ENCODE peak calls at places on chromosomes 2 and 18, in seven cellular contexts. D is A549, B is HFFc6, K is Calu3, A is lung, I is osteocyte, O is nephron progenitor cell. Y is an unnamed sample.
A peak's percentile ranks its signal among the peaks of the same experiment; 100 is the strongest.

GRCh38 chr2:182447843-182448242 is 21.0 kb upstream of the PDE1A start:
- DNase-seq in O (no peak), I (no peak), K (no peak), A (no peak), B (peak; percentile 71), D (no peak), Y (no peak)

GRCh38 chr18:74597662-74598349 is at the start of gene ZNF407:
- DNase-seq in B (peak; percentile 87), D (peak; percentile 92), I (peak; percentile 94), O (peak; percentile 89), A (peak; percentile 92), K (peak; percentile 91), Y (peak; percentile 82)

GRCh38 chr18:13611058-13611615 is 115.2 kb downstream of the FAM210A start:
- DNase-seq in B (peak; percentile 55), O (no peak), A (no peak), I (peak; percentile 53), D (no peak), K (no peak), Y (no peak)

GRCh38 chr18:23237524-23238151 is 102.4 kb downstream of the CABLES1 start:
- DNase-seq in B (no peak), O (no peak), A (peak; percentile 59), K (no peak), I (no peak), D (no peak), Y (no peak)

GRCh38 chr2:28565720-28566295 is 69.9 kb downstream of the PLB1 start:
- DNase-seq in I (no peak), A (no peak), K (no peak), O (no peak), B (no peak), D (no peak), Y (no peak)

GRCh38 chr2:100757621-100758394 is 62.1 kb upstream of the NPAS2 start:
- DNase-seq in A (no peak), B (peak; percentile 93), O (no peak), I (no peak), K (no peak), D (peak; percentile 72), Y (no peak)

GRCh38 chr18:10519999-10520935 is 5.6 kb upstream of the NAPG start:
- DNase-seq in D (peak; percentile 78), A (peak; percentile 86), K (peak; percentile 74), B (peak; percentile 90), I (peak; percentile 92), O (peak; percentile 77), Y (peak; percentile 57)

GRCh38 chr2:134146620-134147019 is 107.3 kb upstream of the MGAT5 start:
- DNase-seq in A (no peak), K (peak; percentile 77), O (no peak), B (peak; percentile 58), D (no peak), I (no peak), Y (no peak)

GRCh38 chr2:241720560-241720959 is 13.9 kb upstream of the D2HGDH start:
- DNase-seq in I (no peak), D (no peak), K (no peak), O (no peak), A (no peak), B (no peak), Y (no peak)

GRCh38 chr2:66441651-66442365 is 6.9 kb downstream of the MEIS1 start:
- DNase-seq in A (no peak), D (no peak), B (no peak), O (peak; percentile 16), I (no peak), K (no peak), Y (no peak)

GRCh38 chr18:55355220-55355619 is 232.8 kb downstream of the TCF4 start:
- DNase-seq in I (no peak), K (no peak), A (no peak), D (no peak), O (no peak), B (no peak), Y (no peak)

GRCh38 chr2:199356412-199356811 is 101.3 kb downstream of the SATB2 start:
- DNase-seq in A (no peak), O (no peak), I (no peak), D (no peak), B (no peak), K (no peak), Y (no peak)

GRCh38 chr18:58605027-58606020 is 23.6 kb downstream of the ALPK2 start:
- DNase-seq in A (no peak), B (peak; percentile 62), I (no peak), K (peak; percentile 71), O (no peak), D (peak; percentile 75), Y (no peak)

GRCh38 chr2:85785871-85786270 is 32.1 kb downstream of the ATOH8 start:
- DNase-seq in K (no peak), B (no peak), A (no peak), O (no peak), D (no peak), I (no peak), Y (no peak)

GRCh38 chr2:120220756-120221155 is 2.4 kb downstream of the TMEM185B start:
- DNase-seq in A (no peak), B (no peak), I (no peak), O (no peak), D (no peak), K (no peak), Y (no peak)

GRCh38 chr2:205651719-205652118 is 30.6 kb upstream of the NRP2 start:
- DNase-seq in O (no peak), I (no peak), B (no peak), K (no peak), D (no peak), A (no peak), Y (no peak)

GRCh38 chr2:203706403-203706802 is at the start of gene CD28:
- DNase-seq in I (no peak), O (no peak), B (no peak), D (no peak), A (no peak), K (no peak), Y (no peak)

GRCh38 chr2:179262077-179262660 is 2.5 kb downstream of the SESTD1 start:
- DNase-seq in D (no peak), I (no peak), A (no peak), B (no peak), O (no peak), K (no peak), Y (no peak)

GRCh38 chr2:144520718-144521487 is 984 bp upstream of the ZEB2 start:
- DNase-seq in K (no peak), I (no peak), B (peak; percentile 76), D (no peak), A (no peak), O (no peak), Y (no peak)

DNA sequence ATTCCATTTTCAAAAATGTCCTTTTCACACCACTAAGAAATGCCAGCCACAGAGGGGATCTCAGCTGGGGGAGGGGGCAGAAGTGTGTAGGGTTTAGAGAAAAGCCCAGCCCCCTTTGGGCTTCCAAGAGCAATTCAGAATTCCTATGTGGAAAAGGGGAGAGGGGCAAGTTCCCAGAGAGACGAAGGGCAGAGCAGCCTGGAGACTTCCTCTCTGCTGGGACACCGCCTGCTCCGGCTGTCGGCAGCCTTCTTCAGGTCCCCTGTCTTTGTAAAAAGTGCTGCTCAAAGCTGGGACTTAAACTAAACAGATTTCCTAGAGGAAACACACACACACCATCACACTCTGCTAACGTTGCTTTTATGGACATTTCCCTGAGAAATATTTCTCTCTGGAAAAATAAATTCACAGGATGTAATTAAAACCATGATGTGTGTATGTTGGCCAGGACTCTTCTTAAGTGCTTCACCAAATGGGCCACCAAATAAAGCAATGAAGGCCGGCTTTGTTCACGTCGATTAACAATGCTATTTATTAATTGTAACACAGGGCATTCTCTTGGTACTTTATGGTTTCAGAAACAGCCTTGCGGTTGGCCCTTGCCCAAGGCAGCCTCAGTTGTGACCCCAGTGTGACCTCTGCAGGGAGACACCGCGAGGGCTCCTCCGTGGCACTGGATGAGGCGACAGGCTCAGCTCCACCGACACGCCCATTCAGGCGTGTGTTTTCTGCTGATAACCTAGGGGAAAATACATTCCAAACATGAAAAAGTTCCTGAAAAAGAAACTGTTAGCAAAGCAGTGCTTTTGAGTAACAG is 5.6 kb upstream of the ASB1 start:
- DNase-seq in B (no peak), I (no peak), A (no peak), D (no peak), K (peak; percentile 32), O (peak; percentile 36), Y (no peak)
- TF ChIP-seq CTCF in B (no peak), I (no peak), A (no peak), D (no peak), K (no peak), O (no peak), Y (no peak)

DNA sequence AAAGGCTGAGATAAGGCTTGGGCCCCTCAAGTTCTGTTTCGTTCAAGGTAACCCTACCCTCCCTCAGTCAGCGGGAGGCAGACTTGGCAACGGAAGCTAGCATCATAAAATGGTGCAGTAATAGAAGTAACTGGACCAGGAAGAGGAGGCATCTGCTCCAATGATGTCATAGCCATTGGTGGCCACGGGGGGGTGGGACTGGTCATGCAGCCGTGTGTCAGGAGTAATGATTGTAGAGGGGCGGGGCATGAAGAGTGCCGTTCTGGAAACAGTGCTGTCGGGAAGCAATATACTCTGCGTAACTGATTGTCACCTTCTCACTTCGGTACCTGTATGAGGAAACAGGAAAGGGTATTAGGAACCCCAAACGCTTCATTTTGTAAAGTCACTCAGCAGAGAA is 6.9 kb upstream of the POLR2D start:
- DNase-seq in D (peak; percentile 52), I (no peak), B (no peak), K (no peak), A (no peak), O (peak; percentile 20), Y (no peak)
- TF ChIP-seq CTCF in D (no peak), I (no peak), B (peak; percentile 54), K (no peak), A (no peak), O (no peak), Y (no peak)

DNA sequence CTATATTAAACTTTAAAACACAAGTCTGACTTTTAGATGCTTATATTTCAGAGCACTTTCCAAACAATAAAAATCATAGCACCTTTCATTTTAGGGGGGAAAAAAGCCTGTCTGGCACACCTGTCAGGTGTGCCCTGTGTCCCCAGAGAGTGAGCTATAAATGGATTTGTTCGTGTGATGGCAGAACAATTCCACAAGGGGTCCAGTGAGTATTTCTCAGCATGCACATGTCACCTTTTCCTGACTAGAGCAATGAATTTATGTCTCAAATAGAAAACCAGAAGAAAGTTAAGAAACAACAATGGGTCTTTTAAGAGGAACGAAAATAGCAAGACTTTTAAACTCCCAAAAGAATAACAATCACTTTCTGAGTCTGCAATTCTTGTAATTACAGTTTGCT is 55.9 kb downstream of the ACVR1C start:
- DNase-seq in I (no peak), B (no peak), A (no peak), D (peak; percentile 36), K (peak; percentile 20), O (no peak), Y (no peak)
- TF ChIP-seq CTCF in I (peak; percentile 33), B (peak; percentile 53), A (no peak), D (peak; percentile 8), K (peak; percentile 50), O (peak; percentile 31), Y (peak; percentile 56)

GRCh38 chr2:219434468-219434717 is 250 bp upstream of the SPEG start:
- DNase-seq in A (no peak), D (no peak), K (no peak), O (no peak), I (no peak), B (no peak), Y (no peak)

GRCh38 chr2:219429958-219430586 is 4.6 kb upstream of the SPEG start:
- DNase-seq in O (no peak), K (no peak), I (no peak), A (no peak), B (no peak), D (no peak), Y (no peak)

GRCh38 chr2:219433666-219434467 is 776 bp upstream of the SPEG start:
- DNase-seq in B (peak; percentile 59), D (peak; percentile 71), A (no peak), O (no peak), I (no peak), K (peak; percentile 45), Y (no peak)

GRCh38 chr2:219428469-219428868 is 6.2 kb upstream of the SPEG start:
- DNase-seq in D (no peak), A (no peak), B (no peak), I (no peak), K (no peak), O (no peak), Y (no peak)

GRCh38 chr2:219430633-219431615 is 3.7 kb upstream of the SPEG start:
- DNase-seq in A (no peak), K (peak; percentile 40), B (peak; percentile 31), I (no peak), D (peak; percentile 46), O (no peak), Y (no peak)
- TF ChIP-seq CTCF in A (no peak), K (no peak), B (peak; percentile 62), I (peak; percentile 57), D (peak; percentile 49), O (no peak), Y (peak; percentile 11)